ENCODE peak calls at places on chromosome 15, in eight cellular contexts. R, J, K, P, D, F, U and L are unnamed samples. For H3K4me1, the result is how much of the 10 kb centered on the place peaks cover.

GRCh38 chr15:76439542-76439941 is 103.0 kb downstream of the ISL2 start:
- DNase-seq in U (no peak), D (no peak), P (no peak), R (no peak), K (no peak), F (no peak), J (no peak), L (no peak)

GRCh38 chr15:90650956-90651689 is 66.0 kb upstream of the BLM start:
- DNase-seq in K (no peak), J (no peak), F (no peak), R (no peak), D (no peak), U (no peak), P (no peak), L (no peak)

GRCh38 chr15:44719293-44719999 is 8.1 kb downstream of the B2M start:
- DNase-seq in K (no peak), R (no peak), J (peak), D (no peak), F (no peak), U (no peak), P (peak), L (peak)

GRCh38 chr15:28989239-28989830 is 103.6 kb downstream of the APBA2 start:
- DNase-seq in P (no peak), K (no peak), U (no peak), D (no peak), F (no peak), R (no peak), J (peak), L (no peak)

GRCh38 chr15:76163429-76164020 is 103.7 kb downstream of the TMEM266 start:
- DNase-seq in R (peak), K (no peak), U (peak), J (peak), D (peak), P (no peak), F (peak), L (no peak)

GRCh38 chr15:92629975-92630626 is 25.5 kb downstream of the FAM174B start:
- DNase-seq in P (no peak), R (no peak), F (no peak), U (no peak), J (no peak), D (no peak), K (no peak), L (no peak)

GRCh38 chr15:73686781-73687256 is 2.6 kb downstream of the CD276 start:
- DNase-seq in D (no peak), P (no peak), F (no peak), J (peak), U (no peak), K (no peak), R (peak), L (no peak)

GRCh38 chr15:83904107-83904720 is 250.3 kb downstream of the ADAMTSL3 start:
- DNase-seq in U (no peak), F (peak), J (peak), P (no peak), K (no peak), D (peak), R (peak), L (no peak)

GRCh38 chr15:75058127-75058905 is 34.9 kb downstream of the PPCDC start:
- DNase-seq in P (no peak), K (no peak), J (peak), F (peak), U (no peak), R (no peak), D (no peak), L (peak)

GRCh38 chr15:80070840-80071239 is 11.4 kb downstream of the ZFAND6 start:
- DNase-seq in F (no peak), K (no peak), U (no peak), D (no peak), R (no peak), P (no peak), J (peak), L (no peak)

GRCh38 chr15:51771773-51772172 is 20.4 kb downstream of the TMOD2 start:
- DNase-seq in F (no peak), R (no peak), U (no peak), J (no peak), D (no peak), K (no peak), P (no peak), L (no peak)

GRCh38 chr15:76935620-76936019 is 4.1 kb downstream of the RCN2 start:
- DNase-seq in R (no peak), J (no peak), U (no peak), F (no peak), D (no peak), K (no peak), P (peak), L (no peak)

GRCh38 chr15:75776075-75776443 is 63.4 kb upstream of the CSPG4 start:
- DNase-seq in F (no peak), R (no peak), P (no peak), J (peak), U (no peak), K (no peak), D (no peak), L (no peak)

GRCh38 chr15:38373016-38373415 is 80.9 kb upstream of the FAM98B start:
- DNase-seq in K (no peak), P (no peak), U (no peak), R (no peak), F (no peak), J (peak), D (no peak), L (no peak)

GRCh38 chr15:28932361-28932760 is 46.6 kb downstream of the APBA2 start:
- DNase-seq in D (no peak), J (no peak), P (no peak), K (no peak), F (no peak), R (peak), U (no peak), L (peak)

GRCh38 chr15:47484119-47484518 is 233.2 kb upstream of the SEMA6D start:
- DNase-seq in D (no peak), P (no peak), R (no peak), K (no peak), U (no peak), F (no peak), J (peak), L (no peak)

GRCh38 chr15:78712797-78713515 is 71.9 kb upstream of the CHRNB4 start:
- DNase-seq in R (no peak), P (no peak), J (no peak), F (no peak), K (no peak), D (no peak), U (no peak), L (no peak)

GRCh38 chr15:79290642-79291275 is 8.2 kb downstream of the ANKRD34C start:
- DNase-seq in R (no peak), J (no peak), K (no peak), F (no peak), P (no peak), U (no peak), D (no peak), L (no peak)

GRCh38 chr15:39094116-39094515 is 486.8 kb upstream of the THBS1 start:
- DNase-seq in D (no peak), F (no peak), R (no peak), P (no peak), U (no peak), K (no peak), J (peak), L (no peak)

GRCh38 chr15:96565266-96565665 is 234.8 kb downstream of the NR2F2 start:
- DNase-seq in K (no peak), J (no peak), P (no peak), F (no peak), U (no peak), R (no peak), D (no peak), L (no peak)

GRCh38 chr15:78206326-78207109 is 27.8 kb downstream of the ACSBG1 start:
- DNase-seq in R (no peak), U (no peak), K (peak), P (no peak), F (no peak), J (peak), D (no peak), L (peak)

GRCh38 chr15:81292516-81293001 is 31.4 kb downstream of the STARD5 start:
- DNase-seq in D (no peak), P (peak), U (no peak), R (no peak), F (no peak), K (no peak), J (no peak), L (peak)

GRCh38 chr15:89790206-89790605 is 14.1 kb downstream of the MESP2 start:
- DNase-seq in P (no peak), K (no peak), D (no peak), U (no peak), J (no peak), R (no peak), F (no peak), L (no peak)

GRCh38 chr15:60477991-60478632 is 830 bp downstream of the ICE2 start:
- DNase-seq in D (no peak), U (no peak), F (no peak), R (no peak), K (peak), P (peak), J (peak), L (no peak)
- TF ChIP-seq POLR2A in D (no peak), U (no peak), F (no peak), R (no peak), K (no peak), P (no peak), J (no peak), L (no peak)

DNA sequence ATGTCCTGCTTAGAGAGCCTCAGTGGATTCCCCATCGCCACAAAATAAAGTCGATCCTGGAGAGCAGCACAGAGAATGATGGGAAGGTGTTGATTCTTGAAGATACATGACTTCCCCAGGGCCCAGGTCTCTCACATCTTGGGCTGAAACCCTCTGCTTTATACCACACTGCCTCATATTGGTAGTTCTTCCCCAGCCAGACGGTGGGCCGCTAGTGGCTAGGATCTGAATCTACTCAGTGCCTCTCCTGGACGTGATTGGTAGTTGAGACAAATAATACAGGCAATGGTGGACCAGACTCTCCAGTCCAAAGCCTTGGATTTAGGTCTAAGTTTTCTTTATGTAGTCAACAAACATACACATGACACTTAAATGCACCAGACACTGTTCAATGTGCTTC is 49.6 kb downstream of the RAB11A start:
- DNase-seq in K (no peak), F (no peak), R (no peak), P (no peak), D (no peak), U (no peak), J (no peak), L (no peak)
- H3K4me1 ChIP-seq in K (under half), F (under half), R (under half), P (half or more), D (under half), U (under half), J (under half), L (under half)

GRCh38 chr15:63046927-63047760 is 4.6 kb downstream of the TPM1 start:
- DNase-seq in K (no peak), D (no peak), J (no peak), F (no peak), P (no peak), R (no peak), U (no peak), L (no peak)
- TF ChIP-seq POLR2A in K (peak), D (no peak), J (no peak), F (no peak), P (no peak), R (no peak), U (peak), L (no peak)

GRCh38 chr15:67114046-67114445 is 48.6 kb downstream of the SMAD3 start:
- DNase-seq in U (no peak), P (no peak), K (no peak), J (no peak), D (no peak), R (no peak), F (no peak), L (no peak)
- H3K4me1 ChIP-seq in U (half or more), P (under half), K (under half), J (half or more), D (under half), R (half or more), F (under half), L (under half)

GRCh38 chr15:98419173-98419814 is 229.0 kb upstream of the IGF1R start:
- DNase-seq in P (no peak), U (no peak), D (no peak), R (no peak), J (no peak), K (no peak), F (no peak), L (no peak)
- TF ChIP-seq POLR2A in P (no peak), U (no peak), D (no peak), R (no peak), J (no peak), K (no peak), F (no peak), L (no peak)

GRCh38 chr15:40427188-40427587 is 13.6 kb upstream of the BAHD1 start:
- DNase-seq in R (no peak), F (no peak), J (no peak), P (no peak), K (no peak), U (no peak), D (no peak), L (no peak)

GRCh38 chr15:40421246-40422157 is 15.9 kb downstream of the IVD start:
- DNase-seq in P (no peak), F (peak), J (peak), K (peak), U (peak), R (peak), D (peak), L (peak)

GRCh38 chr15:40428183-40428582 is 12.6 kb upstream of the BAHD1 start:
- DNase-seq in U (no peak), D (no peak), F (no peak), J (no peak), P (no peak), R (no peak), K (no peak), L (no peak)

GRCh38 chr15:40425681-40426080 is 15.1 kb upstream of the BAHD1 start:
- DNase-seq in P (no peak), F (no peak), J (no peak), R (no peak), U (no peak), K (no peak), D (no peak), L (no peak)

DNA sequence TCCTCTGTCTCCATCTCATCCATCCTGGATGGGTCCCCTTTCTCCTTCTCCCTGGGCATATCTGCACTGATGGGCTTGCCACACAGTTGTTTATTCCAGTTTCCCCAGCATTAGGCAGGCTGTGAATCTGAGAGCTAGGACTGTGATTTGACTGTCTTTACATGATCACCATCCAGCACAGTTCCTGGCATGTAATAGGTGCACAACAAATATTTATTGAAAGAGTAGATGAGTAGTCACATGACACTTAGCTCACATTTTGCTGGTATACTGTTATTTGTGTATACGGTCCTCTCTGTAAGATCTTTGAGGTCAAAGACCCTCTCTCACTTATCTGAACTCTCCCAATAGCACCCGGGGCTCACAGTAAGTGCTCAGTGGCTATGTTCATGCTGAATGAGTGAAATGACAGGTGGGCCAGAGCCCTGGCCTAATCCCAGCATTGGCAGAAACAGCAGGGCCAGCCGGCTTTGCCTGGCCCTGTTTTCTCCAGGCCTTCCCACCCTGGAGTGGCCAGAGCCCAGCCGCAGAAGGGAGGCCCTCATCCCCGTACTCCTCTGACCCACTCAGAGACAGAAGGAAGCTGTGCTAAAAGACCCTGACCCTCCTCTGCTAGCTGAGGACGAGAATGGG is 16.2 kb upstream of the BAHD1 start:
- DNase-seq in F (no peak), J (no peak), P (no peak), D (no peak), U (no peak), K (no peak), R (no peak), L (no peak)
- H3K4me1 ChIP-seq in F (under half), J (under half), P (under half), D (under half), U (under half), K (under half), R (under half), L (under half)

GRCh38 chr15:35545825-35546580 is at the start of gene DPH6:
- DNase-seq in D (peak), R (peak), P (peak), K (peak), U (peak), F (peak), J (peak), L (peak)
- TF ChIP-seq POLR2A in D (no peak), R (peak), P (peak), K (peak), U (peak), F (peak), J (peak), L (peak)

GRCh38 chr15:88403461-88403860 is 63.7 kb downstream of the MRPL46 start:
- DNase-seq in K (no peak), R (no peak), F (no peak), P (no peak), D (no peak), U (no peak), J (no peak), L (no peak)

GRCh38 chr15:88401269-88401971 is 65.8 kb downstream of the MRPL46 start:
- DNase-seq in F (no peak), R (no peak), J (no peak), U (no peak), P (no peak), K (no peak), D (peak), L (no peak)

GRCh38 chr15:88400591-88400990 is 66.6 kb downstream of the MRPL46 start:
- DNase-seq in F (no peak), P (no peak), J (no peak), U (no peak), D (no peak), R (no peak), K (no peak), L (no peak)

GRCh38 chr15:88400069-88400468 is 67.1 kb downstream of the MRPL46 start:
- DNase-seq in R (no peak), K (no peak), D (no peak), F (no peak), J (no peak), U (no peak), P (no peak), L (no peak)

GRCh38 chr15:88401972-88402656 is 65.1 kb downstream of the MRPL46 start:
- DNase-seq in R (no peak), U (no peak), P (no peak), D (no peak), F (no peak), K (no peak), J (no peak), L (no peak)
- H3K4me1 ChIP-seq in R (under half), U (under half), P (under half), D (under half), F (under half), K (under half), J (under half), L (under half)

GRCh38 chr15:48876057-48876456 is 1.9 kb upstream of the EID1 start:
- DNase-seq in K (no peak), D (no peak), P (no peak), R (no peak), U (no peak), J (no peak), F (no peak), L (no peak)

GRCh38 chr15:48872632-48873031 is 5.3 kb upstream of the EID1 start:
- DNase-seq in K (no peak), R (no peak), D (no peak), J (no peak), F (no peak), U (no peak), P (no peak), L (no peak)

GRCh38 chr15:48875241-48875640 is 2.7 kb upstream of the EID1 start:
- DNase-seq in P (no peak), J (no peak), D (no peak), F (no peak), U (no peak), R (no peak), K (no peak), L (no peak)

GRCh38 chr15:48880070-48880634 is 2.2 kb downstream of the EID1 start:
- DNase-seq in D (no peak), J (no peak), R (no peak), K (no peak), P (no peak), U (no peak), F (no peak), L (no peak)

DNA sequence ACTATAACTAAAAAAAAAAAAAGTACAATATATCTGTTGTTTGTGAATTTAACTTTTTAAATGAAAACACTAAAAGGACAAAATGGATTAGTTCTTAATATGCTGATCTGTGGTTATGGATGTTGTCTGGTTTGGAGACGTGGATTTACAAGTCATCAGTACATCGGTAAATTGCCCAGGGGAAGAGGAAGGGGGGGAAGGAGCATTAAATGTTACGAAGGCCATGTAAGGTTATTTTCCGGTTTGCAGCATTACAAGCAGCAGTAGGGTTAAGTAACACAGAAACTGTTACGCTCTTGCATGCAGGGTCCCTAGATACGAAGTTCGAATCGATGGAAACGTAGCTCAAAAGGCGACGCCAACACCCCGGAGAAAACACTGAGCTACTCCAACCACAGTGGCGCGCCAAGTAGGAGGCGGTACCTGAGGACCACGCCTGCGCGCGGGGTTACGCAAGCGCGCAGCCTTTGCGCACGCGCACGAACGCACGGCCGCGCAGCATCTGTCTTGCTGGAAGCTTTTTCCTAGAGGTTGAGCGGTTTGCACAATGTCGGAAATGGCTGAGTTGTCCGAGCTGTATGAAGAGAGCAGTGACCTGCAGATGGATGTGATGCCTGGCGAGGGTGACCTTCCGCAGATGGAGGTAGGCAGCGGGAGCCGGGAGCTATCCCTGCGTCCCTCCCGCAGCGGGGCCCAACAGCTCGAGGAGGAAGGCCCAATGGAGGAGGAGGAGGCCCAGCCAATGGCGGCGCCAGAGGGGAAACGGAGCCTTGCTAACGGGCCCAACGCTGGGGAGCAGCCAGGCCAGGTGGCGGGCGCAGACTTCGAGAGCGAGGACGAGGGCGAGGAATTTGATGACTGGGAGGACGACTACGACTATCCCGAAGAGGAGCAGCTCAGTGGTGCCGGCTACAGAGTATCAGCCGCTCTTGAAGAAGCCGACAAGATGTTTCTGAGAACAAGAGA is at the start of gene EID1:
- DNase-seq in P (peak), F (peak), J (peak), U (peak), K (peak), D (peak), R (peak), L (peak)
- TF ChIP-seq POLR2A in P (peak), F (peak), J (peak), U (peak), K (peak), D (peak), R (peak), L (no peak)

DNA sequence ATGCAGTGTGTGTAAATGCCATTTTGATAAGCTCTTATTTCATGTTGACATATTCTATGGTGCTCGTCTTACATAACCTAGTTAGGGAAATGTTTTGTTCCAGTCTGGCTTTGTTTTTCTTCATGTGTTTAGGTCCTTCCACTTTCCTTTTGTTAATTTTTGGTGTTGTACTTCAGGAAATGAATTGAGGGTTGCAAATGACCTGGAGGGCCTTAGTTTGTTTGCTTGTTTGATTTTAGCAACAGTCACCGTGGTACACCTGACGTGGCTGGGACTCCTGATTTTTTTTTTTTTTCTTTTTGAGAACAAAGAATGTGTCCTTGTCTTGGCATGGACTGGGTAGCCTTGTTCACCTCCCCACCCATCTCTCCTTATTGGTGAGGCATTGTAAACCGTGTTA is 114.8 kb downstream of the IGF1R start:
- DNase-seq in K (no peak), P (no peak), D (no peak), R (no peak), F (no peak), U (no peak), J (no peak), L (no peak)
- H3K4me1 ChIP-seq in K (under half), P (under half), D (under half), R (under half), F (under half), U (under half), J (under half), L (under half)